ENCODE peak calls at places on chromosomes 3 and 15, in nine cellular contexts. Z is H54, B is A549, R is spleen, T is IMR-90, H is GM12878, P is Peyer's patch, I is sigmoid colon, N is heart left ventricle. G is an unnamed sample.

GRCh38 chr3:124714218-124714853 is 15.9 kb upstream of the UMPS start:
- DNase-seq in T (peak), Z (no peak), P (no peak), B (no peak), H (no peak), I (no peak), N (no peak), R (no peak), G (no peak)

GRCh38 chr3:187889601-187890404 is 144.5 kb upstream of the BCL6 start:
- DNase-seq in H (no peak), P (no peak), R (no peak), T (no peak), Z (no peak), N (no peak), I (peak), B (no peak), G (no peak)

GRCh38 chr3:110810356-110810755 is 261.3 kb upstream of the NECTIN3 start:
- DNase-seq in P (no peak), I (no peak), Z (no peak), T (peak), N (no peak), H (no peak), R (no peak), B (no peak), G (no peak)

GRCh38 chr15:69557340-69558137 is 104.9 kb downstream of the RPLP1 start:
- DNase-seq in N (no peak), H (no peak), R (no peak), B (peak), P (no peak), T (peak), Z (peak), I (no peak), G (no peak)

GRCh38 chr15:98324341-98324970 is 323.9 kb upstream of the IGF1R start:
- DNase-seq in B (no peak), P (no peak), H (no peak), Z (no peak), N (no peak), I (no peak), T (no peak), R (no peak), G (no peak)

GRCh38 chr3:126567696-126568438 is 9.1 kb upstream of the C3orf22 start:
- DNase-seq in P (peak), R (no peak), N (no peak), T (no peak), H (no peak), I (no peak), Z (no peak), B (peak), G (no peak)

GRCh38 chr15:52191207-52191606 is at the start of gene GNB5:
- DNase-seq in I (no peak), Z (no peak), T (no peak), B (no peak), N (no peak), P (no peak), H (no peak), R (no peak), G (no peak)

GRCh38 chr3:133859381-133860245 is 36.1 kb downstream of the RAB6B start:
- DNase-seq in N (no peak), R (no peak), B (no peak), P (no peak), T (no peak), H (no peak), I (no peak), Z (no peak), G (no peak)

GRCh38 chr3:96294143-96294542 is 520.3 kb upstream of the EPHA6 start:
- DNase-seq in T (no peak), H (no peak), R (no peak), Z (no peak), P (no peak), N (no peak), B (no peak), I (no peak), G (no peak)

GRCh38 chr3:71893702-71894479 is 108.9 kb upstream of the PROK2 start:
- DNase-seq in R (no peak), Z (no peak), I (no peak), N (no peak), B (no peak), P (no peak), H (no peak), T (no peak), G (no peak)

GRCh38 chr15:99135194-99135593 is 30.3 kb downstream of the SYNM start:
- DNase-seq in R (no peak), H (peak), T (peak), B (no peak), P (no peak), Z (no peak), N (no peak), I (no peak), G (no peak)

GRCh38 chr3:171799501-171799900 is 10.8 kb downstream of the PLD1 start:
- DNase-seq in N (no peak), Z (no peak), R (no peak), T (no peak), P (no peak), H (no peak), B (no peak), I (no peak), G (no peak)

GRCh38 chr3:71723452-71724170 is 1.6 kb downstream of the EIF4E3 start:
- DNase-seq in R (no peak), H (no peak), B (no peak), T (no peak), I (no peak), P (no peak), N (no peak), Z (no peak), G (no peak)

GRCh38 chr3:12483364-12483763 is 916 bp upstream of the TSEN2 start:
- DNase-seq in N (no peak), P (no peak), I (no peak), Z (no peak), H (no peak), R (no peak), T (peak), B (no peak), G (no peak)

GRCh38 chr15:63402498-63403253 is 21.0 kb upstream of the CA12 start:
- DNase-seq in T (peak), N (no peak), P (no peak), I (no peak), Z (peak), H (no peak), B (peak), R (no peak), G (no peak)

GRCh38 chr3:10321630-10322354 is 880 bp upstream of the SEC13 start:
- DNase-seq in Z (no peak), P (peak), N (no peak), I (peak), H (no peak), T (no peak), R (peak), B (no peak), G (no peak)

GRCh38 chr3:71450985-71451560 is 132.5 kb downstream of the FOXP1 start:
- DNase-seq in I (no peak), P (no peak), T (peak), Z (no peak), N (no peak), R (no peak), H (no peak), B (no peak), G (no peak)

GRCh38 chr3:43624619-43625305 is 3.0 kb upstream of the ANO10 start:
- DNase-seq in P (no peak), T (no peak), R (no peak), Z (no peak), H (no peak), I (no peak), N (no peak), B (no peak), G (no peak)

GRCh38 chr3:14451844-14452533 is 49.6 kb downstream of the SLC6A6 start:
- DNase-seq in H (no peak), T (peak), R (no peak), P (no peak), Z (peak), N (peak), I (peak), B (peak), G (peak)

GRCh38 chr3:195221015-195221853 is 49.7 kb downstream of the XXYLT1 start:
- DNase-seq in T (peak), Z (no peak), P (peak), H (no peak), R (peak), B (no peak), I (peak), N (no peak), G (peak)

GRCh38 chr3:165820685-165821123 is 16.5 kb downstream of the BCHE start:
- DNase-seq in H (no peak), R (no peak), I (no peak), B (no peak), Z (no peak), T (no peak), N (no peak), P (no peak), G (no peak)

GRCh38 chr3:2130726-2131125 is 32.1 kb downstream of the CNTN4 start:
- DNase-seq in N (no peak), P (no peak), H (no peak), Z (no peak), B (no peak), T (no peak), I (no peak), R (no peak), G (no peak)

GRCh38 chr15:31478781-31479221 is 152.2 kb downstream of the KLF13 start:
- DNase-seq in H (no peak), Z (no peak), T (no peak), B (no peak), R (peak), I (peak), N (no peak), P (no peak), G (no peak)

GRCh38 chr3:94195381-94195780 is 132.5 kb downstream of the NSUN3 start:
- DNase-seq in H (no peak), Z (no peak), R (no peak), B (no peak), T (no peak), N (no peak), I (no peak), P (no peak), G (no peak)

GRCh38 chr15:43749690-43750345 is 3.6 kb downstream of the PDIA3 start:
- DNase-seq in I (no peak), H (peak), B (no peak), R (peak), T (no peak), Z (no peak), P (no peak), N (no peak), G (no peak)

GRCh38 chr3:71369733-71370391 is 213.7 kb downstream of the FOXP1 start:
- DNase-seq in R (no peak), N (no peak), I (no peak), P (no peak), Z (no peak), H (no peak), B (no peak), T (peak), G (no peak)

GRCh38 chr3:50493086-50493485 is 10.3 kb downstream of the CACNA2D2 start:
- DNase-seq in Z (no peak), N (no peak), H (no peak), T (no peak), I (no peak), R (no peak), B (no peak), P (no peak), G (no peak)

GRCh38 chr3:169304716-169305115 is 358.8 kb downstream of the MECOM start:
- DNase-seq in B (no peak), H (no peak), T (no peak), N (no peak), Z (no peak), P (no peak), I (no peak), R (no peak), G (no peak)

GRCh38 chr3:105835606-105836005 is 33.2 kb downstream of the CBLB start:
- DNase-seq in R (no peak), T (no peak), I (no peak), B (no peak), P (no peak), H (no peak), N (no peak), Z (no peak), G (no peak)

GRCh38 chr15:75661041-75661778 is 13.5 kb downstream of the SNX33 start:
- DNase-seq in B (peak), H (no peak), T (peak), P (peak), R (peak), Z (peak), I (peak), N (peak), G (peak)

GRCh38 chr3:46974421-46975227 is 1.9 kb downstream of the CCDC12 start:
- DNase-seq in P (no peak), B (no peak), H (no peak), I (no peak), T (no peak), N (no peak), R (peak), Z (no peak), G (no peak)

GRCh38 chr3:67016522-67017080 is 18.5 kb downstream of the KBTBD8 start:
- DNase-seq in N (no peak), P (no peak), I (no peak), H (no peak), Z (no peak), R (no peak), T (no peak), B (no peak), G (no peak)

GRCh38 chr3:161171113-161171512 is 50.0 kb upstream of the NMD3 start:
- DNase-seq in N (peak), P (no peak), T (peak), B (peak), R (no peak), Z (peak), H (no peak), I (peak), G (peak)

GRCh38 chr3:121809249-121809648 is 25.6 kb downstream of the IQCB1 start:
- DNase-seq in B (no peak), I (no peak), H (peak), T (no peak), R (no peak), N (no peak), P (no peak), Z (no peak), G (no peak)

GRCh38 chr3:128498901-128499530 is 6.0 kb upstream of the GATA2 start:
- DNase-seq in P (no peak), R (peak), B (no peak), T (no peak), I (peak), H (no peak), Z (no peak), N (no peak), G (no peak)

DNA sequence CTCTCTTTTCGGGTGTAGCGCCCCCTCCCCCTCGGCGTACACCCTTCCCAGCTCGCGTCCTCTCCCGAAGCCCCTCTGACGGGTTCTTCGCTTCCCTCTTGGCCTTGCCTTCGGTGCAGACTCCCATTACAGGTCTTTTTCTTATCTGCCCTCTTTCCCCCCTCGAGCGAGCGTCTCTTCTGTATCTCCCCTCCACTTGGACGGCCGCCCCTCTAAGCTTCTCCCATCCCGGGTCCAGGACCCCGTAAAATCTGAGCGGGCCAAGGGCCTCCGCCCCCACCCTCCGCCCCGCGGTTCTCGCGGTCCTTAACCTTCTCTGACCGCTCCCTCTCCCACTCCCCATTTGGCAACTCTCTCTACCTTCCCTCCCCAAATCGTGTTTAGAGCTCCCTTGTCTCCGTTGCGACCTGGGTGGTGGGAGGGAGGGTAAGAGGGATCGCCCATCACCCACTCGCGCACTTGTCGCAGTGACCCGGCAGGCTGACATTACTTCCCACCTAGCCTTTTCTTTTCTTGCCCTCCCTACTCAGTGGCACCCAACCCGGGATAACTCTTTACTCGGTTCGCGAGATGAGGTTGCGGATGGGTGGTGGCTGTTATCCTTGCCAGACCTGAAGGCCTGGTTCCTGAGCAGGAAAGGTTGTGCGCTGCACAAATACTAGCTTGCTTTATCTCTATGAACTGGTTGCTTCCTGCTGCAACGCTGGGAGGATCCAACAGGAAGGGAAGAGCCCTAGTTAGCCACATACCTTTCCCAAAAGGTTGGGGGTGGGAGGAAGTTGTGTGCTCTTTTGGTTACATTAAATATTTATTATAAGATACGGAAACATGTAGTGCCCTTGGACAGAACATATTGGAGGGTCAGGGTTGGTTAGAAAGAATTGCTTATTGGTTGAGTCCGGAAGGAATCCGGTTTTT is 922 bp downstream of the RAB11A start:
- DNase-seq in N (peak), R (peak), B (peak), Z (no peak), I (peak), H (no peak), T (peak), P (peak), G (no peak)
- TF ChIP-seq POLR2A in N (no peak), R (no peak), B (no peak), Z (no peak), I (no peak), H (peak), T (no peak), P (peak), G (no peak)

GRCh38 chr3:184314363-184314699 is at the start of gene EIF4G1:
- DNase-seq in H (peak), T (peak), I (peak), N (peak), B (peak), Z (peak), P (peak), R (peak), G (peak)
- TF ChIP-seq POLR2A in H (peak), T (peak), I (peak), N (no peak), B (peak), Z (peak), P (peak), R (no peak), G (peak)

GRCh38 chr3:53222183-53222901 is 33.5 kb downstream of the TKT start:
- DNase-seq in B (no peak), H (no peak), N (no peak), I (no peak), R (peak), Z (no peak), P (no peak), T (no peak), G (no peak)
- TF ChIP-seq POLR2A in B (no peak), H (peak), N (no peak), I (no peak), R (no peak), Z (no peak), P (no peak), T (no peak), G (no peak)

GRCh38 chr3:64023187-64023860 is at the start of gene PSMD6:
- DNase-seq in Z (peak), I (peak), H (peak), N (peak), R (peak), B (peak), P (peak), T (peak), G (peak)
- TF ChIP-seq POLR2A in Z (peak), I (peak), H (peak), N (no peak), R (no peak), B (peak), P (peak), T (peak), G (peak)

DNA sequence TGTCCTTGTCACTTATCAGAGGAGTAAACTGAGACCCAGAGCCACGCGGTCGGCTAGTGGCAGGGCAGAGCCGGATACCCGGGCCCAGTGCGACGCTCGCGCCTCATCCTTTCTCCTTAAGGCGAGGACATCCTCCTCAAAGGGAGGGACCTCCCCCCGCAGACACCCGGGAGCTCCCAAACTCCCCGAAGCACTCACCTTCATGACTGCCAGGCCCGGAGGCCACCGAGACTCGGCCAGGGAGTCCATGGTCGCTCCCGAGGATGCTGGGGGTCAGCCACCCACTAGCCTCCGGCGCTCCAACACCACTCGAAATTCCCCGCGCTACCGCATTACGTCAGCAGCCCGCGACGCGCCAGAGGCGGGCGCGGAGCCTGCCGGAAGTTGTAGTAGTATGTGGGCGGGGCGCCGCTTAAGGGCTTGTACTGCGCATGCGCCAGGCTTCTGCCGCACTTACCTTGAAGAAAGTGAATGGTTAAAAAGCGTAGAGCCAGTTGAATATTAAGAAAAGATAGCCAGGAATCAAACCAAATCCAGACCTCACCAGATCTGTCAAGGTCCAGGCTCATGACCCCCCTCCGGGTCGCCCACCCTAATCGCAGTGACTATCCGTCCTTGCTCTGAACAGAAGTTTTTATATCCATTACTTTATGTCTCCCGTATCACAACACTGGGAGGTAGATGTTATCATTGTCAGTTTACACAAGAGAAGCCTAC is at the start of gene RAD18:
- DNase-seq in T (peak), R (peak), H (peak), I (peak), Z (peak), N (peak), B (peak), P (peak), G (peak)
- TF ChIP-seq POLR2A in T (peak), R (no peak), H (peak), I (no peak), Z (peak), N (no peak), B (peak), P (no peak), G (no peak)

DNA sequence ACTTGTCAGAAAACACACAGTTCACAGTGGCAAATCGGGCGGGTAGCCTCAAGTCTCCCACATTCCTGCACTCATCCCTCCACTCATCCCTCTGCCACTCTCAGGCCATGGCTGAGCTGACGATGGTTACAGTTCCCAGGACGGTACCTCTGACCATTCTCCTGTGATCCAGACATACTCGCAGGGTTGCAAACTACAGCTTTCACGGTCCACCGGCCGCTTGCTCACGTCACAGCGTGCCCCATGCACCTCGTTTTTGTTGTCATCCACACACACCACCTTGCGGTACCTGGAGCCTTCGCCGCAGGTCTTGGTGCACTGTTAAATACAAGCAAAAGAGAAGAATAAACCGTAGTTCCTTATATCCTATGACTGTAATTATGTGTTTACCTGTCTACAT is 137.1 kb downstream of the ADAMTS9 start:
- DNase-seq in I (no peak), R (no peak), B (no peak), T (no peak), N (no peak), P (no peak), Z (no peak), H (no peak), G (no peak)
- TF ChIP-seq POLR2A in I (no peak), R (no peak), B (no peak), T (no peak), N (no peak), P (no peak), Z (no peak), H (no peak), G (no peak)